ENCODE peak calls at places on chromosome 2, in five cellular contexts. O, J, Z, X and Y are unnamed samples.

GRCh38 chr2:127121776-127122176 is 14.8 kb upstream of the BIN1 start:
- DNase-seq in O (no peak), J (no peak), Z (no peak), X (no peak), Y (no peak)

GRCh38 chr2:21256006-21256405 is 132.2 kb downstream of the TDRD15 start:
- DNase-seq in O (no peak), J (no peak), Z (peak), X (no peak), Y (no peak)

GRCh38 chr2:10956006-10956790 is 44.5 kb downstream of the KCNF1 start:
- DNase-seq in O (no peak), J (no peak), Z (no peak), X (no peak), Y (no peak)

GRCh38 chr2:112692496-112692911 is 28.3 kb upstream of the NT5DC4 start:
- DNase-seq in O (peak), J (peak), Z (peak), X (peak), Y (no peak)

GRCh38 chr2:30936924-30937323 is 129.7 kb upstream of the CAPN13 start:
- DNase-seq in O (no peak), J (no peak), Z (no peak), X (no peak), Y (no peak)

GRCh38 chr2:39407516-39408296 is 29.4 kb downstream of the MAP4K3 start:
- DNase-seq in O (no peak), J (no peak), Z (no peak), X (no peak), Y (no peak)

GRCh38 chr2:75041791-75042231 is 83.4 kb downstream of the POLE4 start:
- DNase-seq in O (no peak), J (no peak), Z (no peak), X (no peak), Y (no peak)

GRCh38 chr2:10305254-10305635 is 2.5 kb downstream of the HPCAL1 start:
- DNase-seq in O (no peak), J (no peak), Z (no peak), X (no peak), Y (no peak)

GRCh38 chr2:113760400-113760799 is 4.0 kb upstream of the SLC35F5 start:
- DNase-seq in O (no peak), J (no peak), Z (no peak), X (no peak), Y (no peak)

GRCh38 chr2:61853086-61853847 is 593 bp downstream of the FAM161A start:
- DNase-seq in O (peak), J (peak), Z (no peak), X (peak), Y (peak)

GRCh38 chr2:126778561-126779285 is 120.0 kb upstream of the TEX51 start:
- DNase-seq in O (no peak), J (no peak), Z (no peak), X (no peak), Y (no peak)

GRCh38 chr2:177314194-177314593 is 49.7 kb upstream of the NFE2L2 start:
- DNase-seq in O (no peak), J (no peak), Z (no peak), X (no peak), Y (no peak)

GRCh38 chr2:3204031-3204430 is 173.6 kb downstream of the EIPR1 start:
- DNase-seq in O (no peak), J (no peak), Z (no peak), X (no peak), Y (no peak)

GRCh38 chr2:207142461-207142860 is 23.3 kb downstream of the KLF7 start:
- DNase-seq in O (no peak), J (no peak), Z (no peak), X (no peak), Y (no peak)

GRCh38 chr2:96691022-96691612 is 48.6 kb downstream of the FER1L5 start:
- DNase-seq in O (no peak), J (no peak), Z (no peak), X (no peak), Y (no peak)

GRCh38 chr2:126761981-126762878 is 106.3 kb downstream of the GYPC start:
- DNase-seq in O (no peak), J (no peak), Z (no peak), X (no peak), Y (no peak)

GRCh38 chr2:179393481-179393880 is 128.8 kb upstream of the SESTD1 start:
- DNase-seq in O (no peak), J (no peak), Z (no peak), X (no peak), Y (no peak)
- TF ChIP-seq ZBTB33 in O (no peak), J (no peak), Z (no peak), X (no peak), Y (no peak)

GRCh38 chr2:150609831-150610582 is 122.5 kb upstream of the RND3 start:
- DNase-seq in O (no peak), J (no peak), Z (no peak), X (no peak), Y (no peak)

GRCh38 chr2:150612957-150613710 is 125.7 kb upstream of the RND3 start:
- DNase-seq in O (no peak), J (no peak), Z (no peak), X (no peak), Y (no peak)

GRCh38 chr2:150607471-150607870 is 120.0 kb upstream of the RND3 start:
- DNase-seq in O (no peak), J (no peak), Z (no peak), X (no peak), Y (no peak)

GRCh38 chr2:150608341-150608740 is 120.9 kb upstream of the RND3 start:
- DNase-seq in O (no peak), J (no peak), Z (no peak), X (no peak), Y (no peak)

GRCh38 chr2:150610670-150611279 is 123.3 kb upstream of the RND3 start:
- DNase-seq in O (peak), J (peak), Z (no peak), X (peak), Y (peak)
- TF ChIP-seq JUND in O (no peak), J (no peak), Z (no peak), X (no peak), Y (no peak)

GRCh38 chr2:148978736-148979135 is 59.8 kb upstream of the LYPD6B start:
- DNase-seq in O (no peak), J (no peak), Z (no peak), X (no peak), Y (no peak)
- TF ChIP-seq ZBTB33 in O (no peak), J (no peak), Z (no peak), X (no peak), Y (no peak)

GRCh38 chr2:131054488-131054887 is 38.8 kb downstream of the FAM168B start:
- DNase-seq in O (no peak), J (no peak), Z (no peak), X (no peak), Y (no peak)

GRCh38 chr2:131055169-131056065 is 37.8 kb downstream of the FAM168B start:
- DNase-seq in O (no peak), J (no peak), Z (no peak), X (no peak), Y (no peak)

GRCh38 chr2:131058214-131058613 is 35.0 kb downstream of the FAM168B start:
- DNase-seq in O (no peak), J (no peak), Z (no peak), X (no peak), Y (no peak)

GRCh38 chr2:131058905-131059304 is 34.4 kb downstream of the FAM168B start:
- DNase-seq in O (no peak), J (no peak), Z (no peak), X (no peak), Y (no peak)

DNA sequence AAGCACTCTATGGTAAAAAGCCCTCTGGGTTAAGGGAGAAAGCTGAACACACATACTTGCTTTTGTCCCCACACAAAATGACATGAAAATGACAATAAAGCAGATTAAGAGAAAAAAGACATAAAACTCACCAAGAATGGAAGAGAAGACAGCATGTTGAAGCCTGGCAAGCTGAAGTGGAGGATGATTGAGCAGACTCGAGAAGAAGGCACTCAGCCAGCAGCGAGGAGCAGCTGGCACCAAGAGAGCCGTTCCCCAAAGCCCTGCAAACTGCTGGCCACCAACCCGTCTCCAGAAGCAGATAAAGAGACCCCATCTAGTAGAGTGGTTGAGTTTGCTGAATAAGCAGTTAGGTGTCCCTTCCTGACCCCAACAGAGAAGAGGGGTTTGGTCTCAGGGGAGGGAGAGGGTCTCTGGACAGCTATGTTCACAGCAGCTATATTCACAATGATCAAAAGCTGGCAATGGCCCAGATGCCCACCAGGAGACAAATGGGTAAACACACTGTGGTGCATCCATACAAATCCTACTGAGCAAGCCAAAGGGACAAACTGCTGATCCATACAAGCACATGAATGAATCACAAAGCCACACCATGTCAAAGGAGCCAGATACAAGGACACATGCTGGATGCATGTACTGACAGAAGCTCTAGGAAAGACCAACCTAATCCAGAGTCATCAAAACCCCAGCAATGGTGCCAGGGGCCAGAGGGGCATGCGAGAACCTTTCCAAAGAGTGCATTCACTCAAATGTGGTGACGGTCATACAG is 36.9 kb downstream of the FAM168B start:
- DNase-seq in O (no peak), J (no peak), Z (no peak), X (no peak), Y (no peak)
- TF ChIP-seq JUND in O (no peak), J (no peak), Z (no peak), X (no peak), Y (no peak)

GRCh38 chr2:216221806-216222205 is 112.7 kb downstream of the XRCC5 start:
- DNase-seq in O (no peak), J (peak), Z (no peak), X (no peak), Y (no peak)

GRCh38 chr2:216216951-216217903 is 108.1 kb downstream of the XRCC5 start:
- DNase-seq in O (no peak), J (peak), Z (no peak), X (peak), Y (peak)

GRCh38 chr2:216220976-216221375 is 111.8 kb downstream of the XRCC5 start:
- DNase-seq in O (no peak), J (no peak), Z (no peak), X (no peak), Y (no peak)

GRCh38 chr2:216217904-216218260 is 108.7 kb downstream of the XRCC5 start:
- DNase-seq in O (no peak), J (no peak), Z (no peak), X (no peak), Y (no peak)

DNA sequence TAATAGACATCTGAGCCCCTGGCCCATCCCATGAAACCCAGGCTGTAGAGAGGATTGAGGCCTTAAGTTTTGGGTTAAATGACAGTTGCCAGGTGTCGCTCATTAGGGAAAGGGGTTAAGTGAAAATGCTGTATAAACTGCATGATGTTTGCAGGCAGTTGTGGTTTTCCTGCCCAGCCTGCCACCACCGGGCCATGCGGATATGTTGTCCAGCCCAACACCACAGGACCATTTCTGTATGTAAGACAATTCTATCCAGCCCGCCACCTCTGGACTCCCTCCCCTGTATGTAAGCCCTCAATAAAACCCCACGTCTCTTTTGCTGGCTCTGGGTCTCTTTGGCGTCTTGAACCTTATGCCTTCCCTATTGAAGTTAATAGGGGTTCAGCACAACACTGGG is 110.7 kb downstream of the XRCC5 start:
- DNase-seq in O (no peak), J (no peak), Z (no peak), X (no peak), Y (no peak)
- TF ChIP-seq ZBTB33 in O (no peak), J (no peak), Z (no peak), X (no peak), Y (no peak)

DNA sequence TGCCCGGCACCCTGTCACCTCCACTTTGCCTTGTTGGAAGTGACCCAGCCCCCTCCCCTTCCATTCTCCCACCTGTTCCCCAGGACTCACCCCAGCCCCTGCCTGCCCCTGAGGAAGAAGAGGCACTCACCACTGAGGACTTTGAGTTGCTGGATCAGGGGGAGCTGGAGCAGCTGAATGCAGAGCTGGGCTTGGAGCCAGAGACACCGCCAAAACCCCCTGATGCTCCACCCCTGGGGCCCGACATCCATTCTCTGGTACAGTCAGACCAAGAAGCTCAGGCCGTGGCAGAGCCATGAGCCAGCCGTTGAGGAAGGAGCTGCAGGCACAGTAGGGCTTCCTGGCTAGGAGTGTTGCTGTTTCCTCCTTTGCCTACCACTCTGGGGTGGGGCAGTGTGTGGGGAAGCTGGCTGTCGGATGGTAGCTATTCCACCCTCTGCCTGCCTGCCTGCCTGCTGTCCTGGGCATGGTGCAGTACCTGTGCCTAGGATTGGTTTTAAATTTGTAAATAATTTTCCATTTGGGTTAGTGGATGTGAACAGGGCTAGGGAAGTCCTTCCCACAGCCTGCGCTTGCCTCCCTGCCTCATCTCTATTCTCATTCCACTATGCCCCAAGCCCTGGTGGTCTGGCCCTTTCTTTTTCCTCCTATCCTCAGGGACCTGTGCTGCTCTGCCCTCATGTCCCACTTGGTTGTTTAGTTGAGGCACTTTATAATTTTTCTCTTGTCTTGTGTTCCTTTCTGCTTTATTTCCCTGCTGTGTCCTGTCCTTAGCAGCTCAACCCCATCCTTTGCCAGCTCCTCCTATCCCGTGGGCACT is 4.5 kb downstream of the RETREG2 start:
- DNase-seq in O (no peak), J (no peak), Z (no peak), X (no peak), Y (no peak)
- TF ChIP-seq JUND in O (no peak), J (no peak), Z (no peak), X (no peak), Y (no peak)

GRCh38 chr2:147520817-147521216 is 324.0 kb upstream of the ACVR2A start:
- DNase-seq in O (no peak), J (no peak), Z (no peak), X (no peak), Y (no peak)
- TF ChIP-seq ZBTB33 in O (no peak), J (no peak), Z (no peak), X (no peak), Y (no peak)

DNA sequence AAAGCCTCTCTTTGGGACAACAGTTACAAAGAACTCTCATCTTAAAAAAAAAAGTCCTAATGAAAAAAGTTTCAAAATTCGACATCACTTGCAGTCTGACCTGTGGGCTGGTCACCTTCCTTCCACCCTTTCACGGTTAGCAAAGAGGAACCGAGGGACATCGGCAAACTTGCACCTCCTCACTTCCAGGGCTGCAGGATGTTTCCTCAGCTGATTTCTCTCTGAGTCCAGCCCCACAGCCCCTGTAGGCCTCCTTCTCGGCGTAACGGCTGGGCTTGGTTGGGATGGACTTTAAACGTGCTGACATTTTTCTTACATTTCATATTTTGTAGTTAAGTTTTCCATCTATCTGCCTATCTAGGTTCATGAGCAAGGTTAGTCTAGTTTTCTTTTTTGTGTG is 5.7 kb upstream of the CAB39 start:
- DNase-seq in O (no peak), J (no peak), Z (no peak), X (no peak), Y (no peak)
- TF ChIP-seq JUND in O (no peak), J (no peak), Z (no peak), X (no peak), Y (no peak)

GRCh38 chr2:32900246-32901000 is 46.3 kb upstream of the LTBP1 start:
- DNase-seq in O (no peak), J (no peak), Z (no peak), X (no peak), Y (no peak)
- TF ChIP-seq ZBTB33 in O (no peak), J (no peak), Z (no peak), X (no peak), Y (no peak)